ENCODE peak calls at places on chromosomes 4 and X, in four cellular contexts. K, L, R and D are unnamed samples.
A peak's percentile ranks its signal among the peaks of the same experiment; 100 is the strongest.

GRCh38 chr4:108166038-108166437 is 2.7 kb downstream of the LEF1 start:
- DNase-seq in K (peak; percentile 32), L (peak; percentile 48), R (no peak), D (no peak)

GRCh38 chrX:30308263-30309138 is 689 bp downstream of the NR0B1 start:
- DNase-seq in K (peak; percentile 46), L (no peak), R (peak; percentile 9), D (peak; percentile 77)

GRCh38 chr4:15882675-15883086 is 55.9 kb downstream of the FGFBP1 start:
- DNase-seq in K (peak; percentile 86), L (peak; percentile 87), R (peak; percentile 69), D (no peak)

GRCh38 chr4:87058272-87059073 is 123.7 kb downstream of the AFF1 start:
- DNase-seq in K (peak; percentile 47), L (no peak), R (no peak), D (no peak)

GRCh38 chrX:56800307-56800706 is 71.3 kb downstream of the NBDY start:
- DNase-seq in K (no peak), L (no peak), R (no peak), D (no peak)

GRCh38 chr4:182547435-182547834 is 304.2 kb downstream of the TENM3 start:
- DNase-seq in K (no peak), L (no peak), R (no peak), D (no peak)

GRCh38 chr4:100682477-100683218 is 164.8 kb upstream of the EMCN start:
- DNase-seq in K (peak; percentile 45), L (no peak), R (no peak), D (no peak)

GRCh38 chr4:71855944-71856343 is 72.1 kb upstream of the GC start:
- DNase-seq in K (no peak), L (no peak), R (no peak), D (no peak)

GRCh38 chr4:124711469-124712416 is 789 bp downstream of the ANKRD50 start:
- DNase-seq in K (peak; percentile 86), L (peak; percentile 4), R (peak; percentile 20), D (peak; percentile 93)

GRCh38 chr4:124710253-124710849 is 2.2 kb downstream of the ANKRD50 start:
- DNase-seq in K (no peak), L (no peak), R (no peak), D (peak; percentile 57)

GRCh38 chr4:124712417-124713212 is at the start of gene ANKRD50:
- DNase-seq in K (peak; percentile 92), L (peak; percentile 43), R (peak; percentile 92), D (peak; percentile 97)

GRCh38 chr4:124708517-124709300 is 3.8 kb downstream of the ANKRD50 start:
- DNase-seq in K (no peak), L (no peak), R (no peak), D (peak; percentile 21)

GRCh38 chr4:124710911-124711310 is 1.6 kb downstream of the ANKRD50 start:
- DNase-seq in K (no peak), L (no peak), R (no peak), D (no peak)
- H3K4me3 ChIP-seq in K (peak overlapping the region; percentile 79), L (no peak overlapping the region), R (no peak overlapping the region), D (peak overlapping the region; percentile 85)

GRCh38 chr4:143296397-143297067 is 40.1 kb upstream of the GAB1 start:
- DNase-seq in K (no peak), L (no peak), R (no peak), D (no peak)

GRCh38 chr4:143291334-143291733 is 45.3 kb upstream of the GAB1 start:
- DNase-seq in K (no peak), L (no peak), R (no peak), D (no peak)

GRCh38 chr4:143292858-143293257 is 43.8 kb upstream of the GAB1 start:
- DNase-seq in K (no peak), L (no peak), R (no peak), D (no peak)

GRCh38 chr4:143294710-143295109 is 42.0 kb upstream of the GAB1 start:
- DNase-seq in K (no peak), L (no peak), R (no peak), D (no peak)

DNA sequence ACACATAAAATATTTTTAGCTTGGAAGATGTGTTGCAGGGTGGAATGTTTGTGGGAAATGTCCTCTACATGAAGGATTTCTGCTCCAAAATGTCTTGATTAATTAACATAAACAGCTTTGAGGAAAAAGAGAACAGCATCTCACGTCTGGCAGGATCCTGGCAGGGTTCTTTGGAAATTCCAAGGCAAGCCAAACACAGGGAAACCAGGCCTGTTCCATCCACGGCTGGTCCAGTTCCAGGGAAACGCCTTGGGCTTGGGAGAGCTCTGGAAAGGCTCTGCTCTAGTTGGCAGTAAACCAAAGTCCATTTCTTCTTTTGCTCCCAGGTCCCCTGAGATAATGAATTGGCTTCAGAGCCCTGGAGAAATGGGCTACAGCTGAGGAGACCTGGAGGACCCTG is 42.4 kb upstream of the GAB1 start:
- DNase-seq in K (no peak), L (no peak), R (no peak), D (no peak)
- H2AFZ ChIP-seq in K (no peak overlapping the region), L (no peak overlapping the region), R (no peak overlapping the region), D (peak overlapping the region; percentile 18)

GRCh38 chrX:37652589-37653271 is 32.9 kb upstream of the XK start:
- DNase-seq in K (no peak), L (no peak), R (no peak), D (peak; percentile 62)
- H3K4me2 ChIP-seq in K (peak overlapping the region; percentile 14), L (no peak overlapping the region), R (no peak overlapping the region), D (no peak overlapping the region)

DNA sequence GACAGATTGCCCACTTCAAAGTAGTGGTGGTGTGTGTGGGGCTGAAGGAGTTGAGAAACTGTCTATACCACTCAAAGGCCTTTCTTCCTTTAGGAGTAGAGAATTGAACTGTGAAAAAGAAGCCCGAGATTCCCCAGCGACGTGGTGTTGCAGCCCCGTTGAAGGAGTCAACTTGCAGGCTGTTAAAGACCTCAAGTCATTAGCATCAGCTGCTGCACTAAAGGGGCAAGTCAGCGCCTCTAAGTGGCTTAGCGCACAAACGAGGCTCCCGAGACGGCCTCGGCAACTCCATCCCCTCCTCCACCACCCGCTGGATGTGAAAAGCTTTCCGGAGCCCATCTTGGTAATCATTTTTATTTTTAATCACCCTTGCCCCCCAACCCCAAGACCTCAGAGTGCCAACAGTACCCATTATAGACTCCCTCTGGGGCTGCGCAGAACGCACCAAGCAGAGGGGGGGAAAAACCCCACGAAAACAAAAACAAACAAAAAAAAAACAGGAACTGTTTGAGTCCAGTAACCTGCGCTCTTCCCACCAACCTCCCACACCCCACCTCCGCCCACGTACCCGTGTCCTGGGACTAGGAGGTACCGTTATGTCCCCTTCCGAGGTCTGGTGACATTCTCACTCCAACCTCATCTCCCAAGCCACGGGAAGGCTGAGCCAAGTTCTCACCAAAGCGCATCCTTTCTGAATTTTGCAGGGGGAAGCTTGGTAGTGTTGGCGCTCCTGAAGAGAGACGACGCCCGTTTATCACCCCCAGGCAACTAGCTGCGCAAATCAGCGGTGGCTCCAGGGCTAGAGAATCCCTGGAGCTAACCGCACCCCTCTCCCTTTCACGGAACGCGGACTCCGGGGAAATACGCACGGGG is 808 bp upstream of the PRDM8 start:
- DNase-seq in K (peak; percentile 86), L (no peak), R (no peak), D (peak; percentile 70)
- H3K4me3 ChIP-seq in K (peak overlapping the region; percentile 49), L (no peak overlapping the region), R (peak overlapping the region; percentile 57), D (peak overlapping the region; percentile 73)

DNA sequence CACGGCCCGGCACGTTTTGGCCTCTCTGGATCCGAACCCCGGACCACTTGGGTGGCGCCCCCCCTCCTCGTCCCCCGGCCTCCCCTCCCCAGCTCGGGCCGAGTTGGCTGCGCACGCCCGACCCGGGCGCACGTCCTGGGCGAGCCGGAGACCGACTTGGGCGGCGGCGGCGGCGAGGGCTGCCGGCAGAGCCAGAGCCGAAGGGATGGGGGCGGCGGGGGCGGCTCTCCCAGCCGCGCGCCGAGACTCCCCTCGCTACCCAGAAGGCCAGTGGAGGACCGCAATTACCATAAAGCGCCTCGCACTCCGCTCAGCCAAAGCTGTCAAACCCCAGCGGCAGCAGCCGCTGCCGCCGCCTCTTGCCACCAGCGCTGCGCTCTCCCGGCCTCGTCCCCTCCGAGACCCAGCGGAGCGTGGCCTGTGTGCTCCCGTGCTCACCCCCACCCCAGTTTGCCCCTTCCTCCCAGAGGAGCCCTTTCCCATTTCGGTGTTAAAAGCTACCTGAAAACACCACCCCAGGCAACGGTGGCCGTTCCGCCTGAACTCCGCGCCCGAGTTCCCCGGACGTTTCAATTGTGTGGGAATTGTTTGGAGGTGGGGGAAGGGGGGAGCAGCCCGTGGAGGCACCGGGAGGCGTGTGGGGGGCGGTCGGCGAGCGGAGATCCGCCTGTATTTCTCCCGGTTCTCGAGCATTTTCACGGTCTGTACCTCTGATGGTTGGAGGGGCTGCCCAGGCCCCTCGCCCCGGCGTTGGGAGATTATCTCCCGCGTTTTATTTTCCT is 697 bp upstream of the BCOR start:
- DNase-seq in K (peak; percentile 72), L (peak; percentile 80), R (no peak), D (peak; percentile 81)
- H2AFZ ChIP-seq in K (no peak overlapping the region), L (no peak overlapping the region), R (peak overlapping the region; percentile 68), D (peak overlapping the region; percentile 29)

GRCh38 chrX:66022742-66023725 is 16.8 kb downstream of the VSIG4 start:
- DNase-seq in K (peak; percentile 50), L (no peak), R (no peak), D (no peak)

GRCh38 chrX:66020578-66021406 is 19.1 kb downstream of the VSIG4 start:
- DNase-seq in K (no peak), L (no peak), R (no peak), D (no peak)

GRCh38 chrX:66019974-66020373 is 19.9 kb downstream of the VSIG4 start:
- DNase-seq in K (no peak), L (no peak), R (no peak), D (no peak)

GRCh38 chrX:66021758-66022741 is 17.8 kb downstream of the VSIG4 start:
- DNase-seq in K (no peak), L (no peak), R (no peak), D (no peak)

DNA sequence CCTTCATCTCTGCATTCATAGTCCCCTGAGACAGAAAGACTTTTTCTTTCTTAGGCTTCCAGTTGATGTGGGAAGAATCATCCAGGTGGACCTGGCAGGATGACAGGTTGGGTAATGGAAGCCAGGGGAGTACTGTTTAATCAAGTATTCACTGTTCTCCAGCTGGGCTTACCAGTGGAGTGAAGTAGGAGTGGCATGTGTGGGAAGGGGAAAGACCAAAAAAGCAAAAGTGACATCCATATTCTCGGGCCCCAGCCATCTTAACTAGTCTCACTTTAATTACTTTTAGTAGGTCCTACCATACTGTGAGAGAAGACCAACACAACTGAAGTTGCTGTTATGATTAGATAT is 18.5 kb downstream of the VSIG4 start:
- DNase-seq in K (no peak), L (no peak), R (no peak), D (no peak)
- H3K4me2 ChIP-seq in K (no peak overlapping the region), L (no peak overlapping the region), R (no peak overlapping the region), D (no peak overlapping the region)

GRCh38 chrX:153875391-153876111 is 10.4 kb downstream of the L1CAM start:
- DNase-seq in K (peak; percentile 50), L (peak; percentile 44), R (peak; percentile 69), D (peak; percentile 95)
- H3K4me3 ChIP-seq in K (peak overlapping the region; percentile 47), L (no peak overlapping the region), R (no peak overlapping the region), D (no peak overlapping the region)

DNA sequence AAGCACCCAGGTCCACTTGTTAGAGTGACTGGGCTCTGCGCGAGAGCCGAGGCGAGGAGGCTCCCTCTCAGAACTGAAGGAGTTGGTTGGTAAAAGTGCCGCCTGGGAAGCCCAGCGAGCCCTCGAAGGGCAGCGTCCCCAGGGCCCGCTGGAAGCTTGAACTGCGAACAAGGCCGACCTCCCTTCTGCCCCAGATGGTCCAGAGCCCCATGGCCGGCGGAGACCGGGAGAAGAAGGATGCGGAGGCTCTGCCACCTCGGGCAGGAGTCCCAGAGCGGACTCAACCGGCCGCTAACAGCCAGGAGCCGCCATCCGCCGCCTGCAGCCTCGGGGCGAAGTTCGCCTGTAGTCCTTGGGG is 116.3 kb upstream of the TEX13C start:
- DNase-seq in K (peak; percentile 23), L (no peak), R (no peak), D (no peak)
- H2AFZ ChIP-seq in K (no peak overlapping the region), L (no peak overlapping the region), R (peak overlapping the region; percentile 61), D (no peak overlapping the region)

GRCh38 chr4:78219825-78220224 is 162.7 kb downstream of the FRAS1 start:
- DNase-seq in K (no peak), L (no peak), R (no peak), D (no peak)
- H3K4me2 ChIP-seq in K (no peak overlapping the region), L (no peak overlapping the region), R (no peak overlapping the region), D (no peak overlapping the region)